ENCODE peak calls at places on chromosomes 2 and 18, in ten cellular contexts. W is heart right ventricle; F is cardiac muscle cell; P is right lobe of liver; C is neural progenitor cell; M is colonic mucosa; K is HL-60; R is effector memory CD4-positive, alpha-beta T cell; T is K562; U is RWPE1. V is an unnamed sample.

GRCh38 chr2:220365023-220365422 is 737.6 kb downstream of the SLC4A3 start:
- DNase-seq in W (no peak), F (peak; percentile 43), P (no peak), C (no peak), M (no peak), K (no peak), R (no peak), T (no peak), U (peak; percentile 44), V (no peak)

GRCh38 chr2:186342029-186342428 is 144.0 kb upstream of the ZC3H15 start:
- DNase-seq in W (no peak), F (no peak), P (no peak), C (no peak), M (no peak), K (no peak), R (no peak), T (no peak), U (no peak), V (no peak)

GRCh38 chr2:30139131-30139870 is 7.5 kb upstream of the YPEL5 start:
- DNase-seq in W (no peak), F (no peak), P (no peak), C (no peak), M (no peak), K (no peak), R (no peak), T (no peak), U (no peak), V (no peak)

GRCh38 chr2:218394298-218395089 is 5.2 kb upstream of the CTDSP1 start:
- DNase-seq in W (no peak), F (no peak), P (no peak), C (no peak), M (no peak), K (no peak), R (no peak), T (peak; percentile 6), U (no peak), V (no peak)

GRCh38 chr2:217555075-217555876 is 447.5 kb downstream of the TNS1 start:
- DNase-seq in W (no peak), F (no peak), P (no peak), C (no peak), M (no peak), K (no peak), R (no peak), T (no peak), U (no peak), V (no peak)

GRCh38 chr2:26649992-26650712 is 9.0 kb upstream of the CIB4 start:
- DNase-seq in W (no peak), F (no peak), P (no peak), C (no peak), M (no peak), K (no peak), R (no peak), T (no peak), U (no peak), V (no peak)

GRCh38 chr2:72924353-72925240 is 7.3 kb downstream of the EMX1 start:
- DNase-seq in W (no peak), F (no peak), P (no peak), C (peak; percentile 74), M (no peak), K (no peak), R (no peak), T (no peak), U (no peak), V (no peak)

GRCh38 chr2:234665304-234665703 is 168.4 kb upstream of the ARL4C start:
- DNase-seq in W (no peak), F (no peak), P (no peak), C (no peak), M (no peak), K (no peak), R (no peak), T (no peak), U (no peak), V (no peak)

GRCh38 chr2:65922794-65923193 is 490.4 kb upstream of the SPRED2 start:
- DNase-seq in W (no peak), F (peak; percentile 6), P (peak; percentile 59), C (no peak), M (peak; percentile 47), K (peak; percentile 38), R (no peak), T (peak; percentile 5), U (no peak), V (no peak)

GRCh38 chr2:113142290-113142689 is 14.9 kb downstream of the IL1RN start:
- DNase-seq in W (no peak), F (no peak), P (no peak), C (no peak), M (no peak), K (no peak), R (no peak), T (no peak), U (no peak), V (no peak)

DNA sequence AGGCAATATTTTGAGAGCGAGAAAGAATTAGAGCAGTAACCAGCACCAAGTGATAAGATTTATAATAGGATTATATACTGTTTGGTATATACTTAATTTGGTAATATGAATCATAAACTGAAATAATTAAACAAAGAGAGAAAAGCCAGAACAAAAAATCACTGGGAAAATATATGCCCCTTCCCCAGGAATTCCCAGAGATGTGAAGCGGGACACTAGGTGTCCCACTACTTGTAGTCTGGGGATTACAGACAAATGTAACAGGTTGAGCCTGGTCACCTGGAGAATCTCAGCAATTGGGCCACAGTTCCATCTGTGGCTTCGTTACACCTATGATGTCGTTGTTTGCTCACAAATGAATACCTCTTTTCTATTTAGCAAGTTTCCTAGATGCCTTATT is 256.1 kb upstream of the CHAC2 start:
- DNase-seq in W (no peak), F (no peak), P (no peak), C (no peak), M (no peak), K (no peak), R (no peak), T (no peak), U (no peak), V (no peak)
- H3K27ac ChIP-seq in W (no peak overlapping the region), F (no peak overlapping the region), P (no peak overlapping the region), C (no peak overlapping the region), M (no peak overlapping the region), K (no peak overlapping the region), R (no peak overlapping the region), T (no peak overlapping the region), U (no peak overlapping the region), V (no peak overlapping the region)

GRCh38 chr2:215186021-215186420 is 47.6 kb upstream of the ABCA12 start:
- DNase-seq in W (no peak), F (no peak), P (no peak), C (no peak), M (no peak), K (no peak), R (no peak), T (no peak), U (no peak), V (no peak)
- H3K27ac ChIP-seq in W (no peak overlapping the region), F (no peak overlapping the region), P (no peak overlapping the region), C (no peak overlapping the region), M (no peak overlapping the region), K (no peak overlapping the region), R (no peak overlapping the region), T (no peak overlapping the region), U (no peak overlapping the region), V (no peak overlapping the region)

DNA sequence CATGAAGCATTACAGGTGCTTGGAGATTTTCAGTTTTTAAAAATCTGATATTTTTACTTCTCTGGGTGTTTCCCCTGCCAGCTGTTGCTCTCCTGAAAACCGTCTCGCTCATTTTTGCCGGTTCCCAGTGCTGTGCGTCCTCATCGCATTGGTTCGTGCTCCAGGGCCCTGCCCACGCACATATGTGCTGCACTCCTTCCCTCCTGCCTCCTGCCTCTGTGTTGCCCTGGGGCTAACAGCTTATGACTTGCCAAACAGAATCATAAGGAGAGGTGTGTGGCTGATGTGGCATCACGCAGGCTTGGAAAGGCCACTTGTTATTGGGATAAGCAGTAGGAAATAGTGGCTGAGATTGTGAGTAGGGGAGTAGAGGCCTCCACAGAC is 53.4 kb downstream of the SLC4A1AP start:
- DNase-seq in W (peak; percentile 56), F (peak; percentile 54), P (no peak), C (no peak), M (no peak), K (no peak), R (no peak), T (no peak), U (peak; percentile 71), V (peak; percentile 11)
- H3K27ac ChIP-seq in W (peak overlapping the region; percentile 85), F (peak overlapping the region; percentile 95), P (no peak overlapping the region), C (no peak overlapping the region), M (no peak overlapping the region), K (no peak overlapping the region), R (no peak overlapping the region), T (no peak overlapping the region), U (peak overlapping the region; percentile 60), V (no peak overlapping the region)

GRCh38 chr2:216286616-216287231 is 85.6 kb downstream of the MARCHF4 start:
- DNase-seq in W (no peak), F (peak; percentile 21), P (no peak), C (no peak), M (no peak), K (no peak), R (no peak), T (no peak), U (no peak), V (no peak)
- H3K27ac ChIP-seq in W (no peak overlapping the region), F (no peak overlapping the region), P (no peak overlapping the region), C (peak overlapping the region; percentile 21), M (no peak overlapping the region), K (no peak overlapping the region), R (no peak overlapping the region), T (no peak overlapping the region), U (no peak overlapping the region), V (no peak overlapping the region)

DNA sequence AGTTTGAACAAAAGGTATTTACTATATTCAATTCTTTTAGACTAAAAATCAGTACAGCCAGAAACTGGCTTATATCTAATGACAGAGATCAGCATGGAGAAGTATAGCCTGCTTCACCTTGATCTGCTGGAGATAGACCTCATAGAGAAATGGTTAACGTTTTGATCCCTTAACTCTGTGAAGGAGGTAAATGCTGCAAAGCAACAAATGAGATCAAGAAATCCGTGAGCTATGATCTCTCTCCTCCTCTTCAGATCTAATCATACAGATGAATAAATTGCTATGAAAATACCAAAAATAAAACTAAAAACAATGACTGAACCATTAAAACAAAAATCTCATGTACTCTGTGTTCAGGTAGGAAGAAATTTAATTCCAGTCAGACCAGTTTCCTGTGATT is 42.8 kb downstream of the KLHL14 start:
- DNase-seq in W (no peak), F (no peak), P (no peak), C (no peak), M (no peak), K (no peak), R (no peak), T (no peak), U (no peak), V (no peak)
- H3K27ac ChIP-seq in W (no peak overlapping the region), F (no peak overlapping the region), P (no peak overlapping the region), C (no peak overlapping the region), M (no peak overlapping the region), K (no peak overlapping the region), R (no peak overlapping the region), T (no peak overlapping the region), U (no peak overlapping the region), V (no peak overlapping the region)

V was measured in caudate nucleus.